ENCODE peak calls at places on chromosomes 2 and 18, in nine cellular contexts. One of them, this sample, is unnamed.

GRCh38 chr2:152055366-152056108 is 43.3 kb downstream of the CACNB4 start:
- DNase-seq in cardiac muscle cell: no peak
- DNase-seq in GM23248: peak
- DNase-seq in tibial nerve: no peak
- DNase-seq in MM.1S: no peak
- DNase-seq in stomach: no peak
- DNase-seq in CD8-positive, alpha-beta T cell: no peak
- DNase-seq in neural progenitor cell: no peak
- DNase-seq in left lung: no peak
- DNase-seq in this sample: no peak

GRCh38 chr2:71071681-71072398 is 3.4 kb downstream of the NAGK start:
- DNase-seq in left lung: peak
- DNase-seq in CD8-positive, alpha-beta T cell: peak
- DNase-seq in cardiac muscle cell: no peak
- DNase-seq in tibial nerve: peak
- DNase-seq in neural progenitor cell: no peak
- DNase-seq in MM.1S: peak
- DNase-seq in GM23248: no peak
- DNase-seq in stomach: no peak
- DNase-seq in this sample: no peak

GRCh38 chr2:120546077-120546864 is 189.4 kb upstream of the GLI2 start:
- DNase-seq in GM23248: peak
- DNase-seq in tibial nerve: peak
- DNase-seq in MM.1S: no peak
- DNase-seq in cardiac muscle cell: no peak
- DNase-seq in neural progenitor cell: peak
- DNase-seq in left lung: no peak
- DNase-seq in stomach: no peak
- DNase-seq in CD8-positive, alpha-beta T cell: no peak
- DNase-seq in this sample: no peak

GRCh38 chr2:125267683-125268082 is 1242.6 kb downstream of the CNTNAP5 start:
- DNase-seq in GM23248: no peak
- DNase-seq in MM.1S: no peak
- DNase-seq in cardiac muscle cell: no peak
- DNase-seq in tibial nerve: no peak
- DNase-seq in left lung: no peak
- DNase-seq in stomach: no peak
- DNase-seq in neural progenitor cell: no peak
- DNase-seq in CD8-positive, alpha-beta T cell: no peak
- DNase-seq in this sample: no peak

GRCh38 chr2:62527478-62528210 is 21.6 kb upstream of the TMEM17 start:
- DNase-seq in neural progenitor cell: no peak
- DNase-seq in tibial nerve: no peak
- DNase-seq in left lung: no peak
- DNase-seq in cardiac muscle cell: no peak
- DNase-seq in CD8-positive, alpha-beta T cell: no peak
- DNase-seq in GM23248: no peak
- DNase-seq in stomach: no peak
- DNase-seq in MM.1S: no peak
- DNase-seq in this sample: no peak

GRCh38 chr2:208320686-208321085 is 54.6 kb downstream of the PIKFYVE start:
- DNase-seq in neural progenitor cell: no peak
- DNase-seq in tibial nerve: peak
- DNase-seq in CD8-positive, alpha-beta T cell: no peak
- DNase-seq in GM23248: peak
- DNase-seq in left lung: no peak
- DNase-seq in MM.1S: peak
- DNase-seq in cardiac muscle cell: peak
- DNase-seq in stomach: no peak
- DNase-seq in this sample: no peak

GRCh38 chr2:30223413-30223874 is 7.9 kb upstream of the LBH start:
- DNase-seq in CD8-positive, alpha-beta T cell: no peak
- DNase-seq in stomach: no peak
- DNase-seq in cardiac muscle cell: no peak
- DNase-seq in neural progenitor cell: no peak
- DNase-seq in tibial nerve: no peak
- DNase-seq in GM23248: no peak
- DNase-seq in left lung: no peak
- DNase-seq in MM.1S: no peak
- DNase-seq in this sample: no peak

GRCh38 chr18:21481739-21482138 is 118.8 kb downstream of the ESCO1 start:
- DNase-seq in stomach: no peak
- DNase-seq in CD8-positive, alpha-beta T cell: no peak
- DNase-seq in left lung: no peak
- DNase-seq in tibial nerve: no peak
- DNase-seq in cardiac muscle cell: no peak
- DNase-seq in MM.1S: no peak
- DNase-seq in neural progenitor cell: no peak
- DNase-seq in GM23248: no peak
- DNase-seq in this sample: no peak

GRCh38 chr2:240820014-240820606 is at the start of gene KIF1A:
- DNase-seq in cardiac muscle cell: peak
- DNase-seq in MM.1S: no peak
- DNase-seq in GM23248: no peak
- DNase-seq in left lung: peak
- DNase-seq in tibial nerve: no peak
- DNase-seq in neural progenitor cell: peak
- DNase-seq in CD8-positive, alpha-beta T cell: peak
- DNase-seq in stomach: peak
- DNase-seq in this sample: no peak

GRCh38 chr2:213237251-213237650 is 47.0 kb upstream of the SPAG16 start:
- DNase-seq in GM23248: no peak
- DNase-seq in left lung: no peak
- DNase-seq in neural progenitor cell: no peak
- DNase-seq in stomach: no peak
- DNase-seq in cardiac muscle cell: no peak
- DNase-seq in MM.1S: no peak
- DNase-seq in CD8-positive, alpha-beta T cell: no peak
- DNase-seq in tibial nerve: no peak
- DNase-seq in this sample: no peak

GRCh38 chr2:190159453-190159852 is 96.9 kb upstream of the MSTN start:
- DNase-seq in CD8-positive, alpha-beta T cell: no peak
- DNase-seq in tibial nerve: peak
- DNase-seq in left lung: no peak
- DNase-seq in GM23248: peak
- DNase-seq in MM.1S: no peak
- DNase-seq in stomach: no peak
- DNase-seq in neural progenitor cell: no peak
- DNase-seq in cardiac muscle cell: no peak
- DNase-seq in this sample: no peak

GRCh38 chr18:34838669-34839068 is 128.6 kb downstream of the DTNA start:
- DNase-seq in stomach: no peak
- DNase-seq in left lung: no peak
- DNase-seq in CD8-positive, alpha-beta T cell: no peak
- DNase-seq in tibial nerve: no peak
- DNase-seq in cardiac muscle cell: no peak
- DNase-seq in GM23248: no peak
- DNase-seq in neural progenitor cell: no peak
- DNase-seq in MM.1S: no peak
- DNase-seq in this sample: no peak

GRCh38 chr2:143230506-143231256 is 101.5 kb downstream of the ARHGAP15 start:
- DNase-seq in MM.1S: no peak
- DNase-seq in left lung: no peak
- DNase-seq in tibial nerve: no peak
- DNase-seq in cardiac muscle cell: no peak
- DNase-seq in CD8-positive, alpha-beta T cell: no peak
- DNase-seq in neural progenitor cell: no peak
- DNase-seq in stomach: no peak
- DNase-seq in GM23248: no peak
- DNase-seq in this sample: no peak

GRCh38 chr18:31943895-31944816 is 1.2 kb upstream of the TRAPPC8 start:
- DNase-seq in cardiac muscle cell: no peak
- DNase-seq in GM23248: no peak
- DNase-seq in CD8-positive, alpha-beta T cell: no peak
- DNase-seq in left lung: no peak
- DNase-seq in neural progenitor cell: no peak
- DNase-seq in stomach: no peak
- DNase-seq in tibial nerve: no peak
- DNase-seq in MM.1S: no peak
- DNase-seq in this sample: peak

GRCh38 chr2:72128843-72129227 is 18.8 kb downstream of the CYP26B1 start:
- DNase-seq in left lung: peak
- DNase-seq in CD8-positive, alpha-beta T cell: peak
- DNase-seq in cardiac muscle cell: no peak
- DNase-seq in MM.1S: no peak
- DNase-seq in tibial nerve: no peak
- DNase-seq in neural progenitor cell: no peak
- DNase-seq in GM23248: no peak
- DNase-seq in stomach: no peak
- DNase-seq in this sample: no peak

GRCh38 chr2:150716186-150716585 is 228.7 kb upstream of the RND3 start:
- DNase-seq in GM23248: peak
- DNase-seq in CD8-positive, alpha-beta T cell: no peak
- DNase-seq in tibial nerve: no peak
- DNase-seq in left lung: no peak
- DNase-seq in cardiac muscle cell: no peak
- DNase-seq in stomach: no peak
- DNase-seq in MM.1S: no peak
- DNase-seq in neural progenitor cell: no peak
- DNase-seq in this sample: no peak

GRCh38 chr2:150718280-150718679 is 230.8 kb upstream of the RND3 start:
- DNase-seq in GM23248: no peak
- DNase-seq in stomach: no peak
- DNase-seq in cardiac muscle cell: no peak
- DNase-seq in left lung: no peak
- DNase-seq in tibial nerve: no peak
- DNase-seq in CD8-positive, alpha-beta T cell: no peak
- DNase-seq in neural progenitor cell: no peak
- DNase-seq in MM.1S: no peak
- DNase-seq in this sample: no peak
- H3K27ac ChIP-seq in GM23248: no peak
- H3K27ac ChIP-seq in stomach: no peak
- H3K27ac ChIP-seq in cardiac muscle cell: no peak
- H3K27ac ChIP-seq in left lung: no peak
- H3K27ac ChIP-seq in tibial nerve: no peak
- H3K27ac ChIP-seq in CD8-positive, alpha-beta T cell: no peak
- H3K27ac ChIP-seq in neural progenitor cell: no peak
- H3K27ac ChIP-seq in MM.1S: no peak
- H3K27ac ChIP-seq in this sample: no peak

DNA sequence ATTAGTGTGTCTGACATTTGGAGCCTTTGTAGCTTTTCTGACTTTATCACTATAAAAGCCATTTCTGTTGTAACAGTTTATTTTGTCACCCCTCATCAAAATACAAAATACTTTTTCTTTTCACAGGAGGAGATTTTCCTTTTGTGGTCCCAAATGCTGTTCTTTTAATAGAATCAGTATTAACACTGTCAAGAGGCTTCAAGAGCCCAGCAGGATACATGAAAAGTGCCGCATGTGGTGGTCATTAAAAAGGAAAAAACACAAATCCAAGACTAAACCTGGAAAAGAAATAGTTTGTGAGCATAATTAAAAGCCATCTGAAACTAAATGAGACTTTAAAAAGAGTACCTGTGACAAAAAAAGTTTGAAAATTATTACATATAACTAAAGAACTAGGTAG is 515.7 kb downstream of the DCDC2C start:
- DNase-seq in cardiac muscle cell: no peak
- DNase-seq in tibial nerve: no peak
- DNase-seq in CD8-positive, alpha-beta T cell: no peak
- DNase-seq in left lung: no peak
- DNase-seq in MM.1S: no peak
- DNase-seq in GM23248: no peak
- DNase-seq in neural progenitor cell: peak
- DNase-seq in stomach: no peak
- DNase-seq in this sample: no peak
- H3K27ac ChIP-seq in cardiac muscle cell: no peak
- H3K27ac ChIP-seq in tibial nerve: no peak
- H3K27ac ChIP-seq in CD8-positive, alpha-beta T cell: no peak
- H3K27ac ChIP-seq in left lung: no peak
- H3K27ac ChIP-seq in MM.1S: no peak
- H3K27ac ChIP-seq in GM23248: no peak
- H3K27ac ChIP-seq in neural progenitor cell: peak
- H3K27ac ChIP-seq in stomach: no peak
- H3K27ac ChIP-seq in this sample: no peak

GRCh38 chr2:203812294-203813221 is 55.0 kb upstream of the CTLA4 start:
- DNase-seq in neural progenitor cell: no peak
- DNase-seq in left lung: no peak
- DNase-seq in cardiac muscle cell: no peak
- DNase-seq in CD8-positive, alpha-beta T cell: no peak
- DNase-seq in tibial nerve: no peak
- DNase-seq in GM23248: no peak
- DNase-seq in stomach: no peak
- DNase-seq in MM.1S: no peak
- DNase-seq in this sample: no peak
- H3K27ac ChIP-seq in neural progenitor cell: no peak
- H3K27ac ChIP-seq in left lung: no peak
- H3K27ac ChIP-seq in cardiac muscle cell: no peak
- H3K27ac ChIP-seq in CD8-positive, alpha-beta T cell: no peak
- H3K27ac ChIP-seq in tibial nerve: no peak
- H3K27ac ChIP-seq in GM23248: peak
- H3K27ac ChIP-seq in stomach: peak
- H3K27ac ChIP-seq in MM.1S: no peak
- H3K27ac ChIP-seq in this sample: no peak

GRCh38 chr2:55917117-55917516 is 6.5 kb downstream of the EFEMP1 start:
- DNase-seq in GM23248: no peak
- DNase-seq in CD8-positive, alpha-beta T cell: no peak
- DNase-seq in neural progenitor cell: no peak
- DNase-seq in left lung: no peak
- DNase-seq in tibial nerve: no peak
- DNase-seq in stomach: no peak
- DNase-seq in cardiac muscle cell: no peak
- DNase-seq in MM.1S: peak
- DNase-seq in this sample: no peak

GRCh38 chr2:55917713-55918390 is 5.7 kb downstream of the EFEMP1 start:
- DNase-seq in GM23248: no peak
- DNase-seq in neural progenitor cell: no peak
- DNase-seq in stomach: no peak
- DNase-seq in MM.1S: no peak
- DNase-seq in tibial nerve: no peak
- DNase-seq in left lung: no peak
- DNase-seq in CD8-positive, alpha-beta T cell: no peak
- DNase-seq in cardiac muscle cell: no peak
- DNase-seq in this sample: no peak

GRCh38 chr2:55918856-55919255 is 4.7 kb downstream of the EFEMP1 start:
- DNase-seq in neural progenitor cell: no peak
- DNase-seq in cardiac muscle cell: no peak
- DNase-seq in left lung: no peak
- DNase-seq in stomach: no peak
- DNase-seq in MM.1S: no peak
- DNase-seq in tibial nerve: no peak
- DNase-seq in GM23248: no peak
- DNase-seq in CD8-positive, alpha-beta T cell: no peak
- DNase-seq in this sample: no peak

GRCh38 chr2:55922488-55922887 is 1.1 kb downstream of the EFEMP1 start:
- DNase-seq in cardiac muscle cell: no peak
- DNase-seq in MM.1S: peak
- DNase-seq in GM23248: peak
- DNase-seq in neural progenitor cell: peak
- DNase-seq in CD8-positive, alpha-beta T cell: no peak
- DNase-seq in left lung: no peak
- DNase-seq in stomach: no peak
- DNase-seq in tibial nerve: no peak
- DNase-seq in this sample: peak

DNA sequence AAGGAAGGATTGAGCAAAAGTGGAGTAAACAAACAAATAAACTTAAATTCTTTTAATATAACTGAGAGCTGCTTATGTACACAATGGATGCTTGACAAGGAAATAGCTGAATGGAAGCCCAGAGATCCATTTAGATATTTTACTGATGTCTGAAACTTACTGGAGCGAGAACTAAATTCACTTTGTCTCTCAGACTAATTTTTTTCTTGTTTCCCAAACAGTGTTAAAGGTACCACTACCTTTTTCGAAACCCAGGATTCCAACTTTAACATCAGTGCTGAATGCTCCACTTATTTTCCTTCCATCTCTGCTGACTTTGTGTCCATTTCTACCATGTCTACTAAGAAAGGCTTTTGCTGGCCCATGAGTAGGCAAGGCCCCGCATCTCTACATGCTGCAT is 4.0 kb downstream of the EFEMP1 start:
- DNase-seq in cardiac muscle cell: no peak
- DNase-seq in neural progenitor cell: no peak
- DNase-seq in MM.1S: no peak
- DNase-seq in left lung: no peak
- DNase-seq in stomach: no peak
- DNase-seq in CD8-positive, alpha-beta T cell: no peak
- DNase-seq in tibial nerve: no peak
- DNase-seq in GM23248: no peak
- DNase-seq in this sample: no peak
- H3K27ac ChIP-seq in cardiac muscle cell: no peak
- H3K27ac ChIP-seq in neural progenitor cell: no peak
- H3K27ac ChIP-seq in MM.1S: no peak
- H3K27ac ChIP-seq in left lung: no peak
- H3K27ac ChIP-seq in stomach: no peak
- H3K27ac ChIP-seq in CD8-positive, alpha-beta T cell: no peak
- H3K27ac ChIP-seq in tibial nerve: no peak
- H3K27ac ChIP-seq in GM23248: no peak
- H3K27ac ChIP-seq in this sample: no peak